ENCODE peak calls at places on chromosomes 7 and 10, in eight cellular contexts. B is hepatocyte, G is omental fat pad, T is fibroblast of mammary gland, Z is left lung, Y is astrocyte of the spinal cord, F is prostate gland, W is mucosa of descending colon. P is an unnamed sample.

GRCh38 chr7:43248961-43249807 is 136.7 kb downstream of the HECW1 start:
- DNase-seq in B (no peak), G (no peak), W (peak), Z (peak), T (peak), Y (peak), F (no peak), P (peak)

GRCh38 chr10:127872871-127873600 is 19.7 kb downstream of the CLRN3 start:
- DNase-seq in F (no peak), Z (peak), Y (no peak), G (no peak), B (peak), W (peak), T (peak), P (no peak)

GRCh38 chr7:135385209-135385608 is 124.7 kb downstream of the CNOT4 start:
- DNase-seq in G (no peak), F (peak), W (no peak), B (peak), Z (no peak), Y (peak), T (peak), P (no peak)

GRCh38 chr7:11319491-11320274 is 346.0 kb downstream of the PHF14 start:
- DNase-seq in Z (no peak), W (no peak), B (no peak), F (no peak), Y (peak), G (no peak), T (peak), P (no peak)

GRCh38 chr10:124693396-124693795 is 50.8 kb downstream of the FAM53B start:
- DNase-seq in Z (no peak), W (no peak), T (no peak), B (no peak), F (no peak), G (no peak), Y (no peak), P (no peak)

GRCh38 chr7:152073352-152073751 is 47.9 kb downstream of the GALNT11 start:
- DNase-seq in F (no peak), Z (no peak), T (no peak), G (no peak), W (no peak), B (no peak), Y (no peak), P (no peak)

GRCh38 chr10:126459878-126460481 is 71.7 kb upstream of the ADAM12 start:
- DNase-seq in W (no peak), G (no peak), T (peak), Z (no peak), F (no peak), Y (peak), B (peak), P (no peak)

GRCh38 chr10:372566-372965 is 237.3 kb downstream of the ZMYND11 start:
- DNase-seq in W (no peak), Z (no peak), T (no peak), B (no peak), F (no peak), Y (no peak), G (no peak), P (no peak)

GRCh38 chr7:77453531-77453930 is 37.4 kb upstream of the GSAP start:
- DNase-seq in T (peak), W (no peak), G (no peak), F (peak), B (no peak), Y (peak), Z (no peak), P (no peak)

GRCh38 chr7:116505823-116506222 is 6.3 kb downstream of the CAV2 start:
- DNase-seq in B (no peak), W (no peak), T (no peak), G (no peak), Y (no peak), F (no peak), Z (no peak), P (no peak)

GRCh38 chr7:122675011-122675410 is 23.9 kb downstream of the RNF133 start:
- DNase-seq in Y (no peak), Z (no peak), W (no peak), B (no peak), T (peak), F (peak), G (no peak), P (no peak)

GRCh38 chr10:23099816-23100215 is 4.4 kb downstream of the MSRB2 start:
- DNase-seq in Z (no peak), G (no peak), W (peak), F (no peak), B (peak), Y (peak), T (no peak), P (no peak)

GRCh38 chr7:35738889-35739288 is 44.0 kb upstream of the HERPUD2 start:
- DNase-seq in Y (no peak), Z (no peak), G (no peak), B (no peak), W (no peak), F (no peak), T (no peak), P (no peak)

GRCh38 chr7:81013036-81013435 is 94.2 kb upstream of the SEMA3C start:
- DNase-seq in Z (no peak), W (no peak), T (peak), Y (peak), B (peak), F (no peak), G (no peak), P (no peak)

GRCh38 chr10:17029581-17030271 is 99.9 kb downstream of the CUBN start:
- DNase-seq in G (peak), F (no peak), Z (no peak), W (peak), Y (peak), B (peak), T (peak), P (peak)

GRCh38 chr10:53079283-53079682 is 306.7 kb upstream of the MBL2 start:
- DNase-seq in Z (no peak), W (no peak), B (no peak), G (no peak), T (no peak), Y (no peak), F (no peak), P (no peak)

GRCh38 chr10:30324448-30325110 is 24.5 kb downstream of the MTPAP start:
- DNase-seq in B (no peak), T (no peak), G (no peak), Y (no peak), Z (no peak), W (no peak), F (no peak), P (no peak)
- TF ChIP-seq CTCF in B (no peak), T (no peak), G (no peak), Y (no peak), Z (no peak), W (no peak), F (no peak), P (no peak)

DNA sequence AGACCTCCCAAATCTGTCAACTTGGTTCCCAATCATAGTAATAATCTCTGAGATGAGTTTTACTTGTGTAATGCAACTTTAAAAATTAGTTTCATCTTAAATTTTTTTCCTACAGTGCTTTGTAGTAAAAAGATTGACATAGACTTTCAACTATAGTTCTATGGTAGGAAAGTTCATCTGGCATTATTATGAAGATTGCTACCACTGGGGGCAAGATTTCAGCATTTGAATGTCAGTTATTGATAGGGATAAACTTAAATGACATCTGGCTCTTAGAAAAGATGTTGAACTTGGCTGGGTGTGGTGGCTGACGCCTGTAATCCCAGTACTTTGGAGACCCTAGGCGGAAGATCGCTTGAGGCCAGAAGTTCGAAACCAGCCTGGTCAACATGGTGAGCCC is 1.4 kb upstream of the TRA2A start:
- DNase-seq in F (no peak), B (no peak), G (no peak), Y (no peak), T (no peak), W (no peak), Z (no peak), P (no peak)
- TF ChIP-seq CTCF in F (no peak), B (no peak), G (no peak), Y (peak), T (no peak), W (no peak), Z (no peak), P (no peak)

GRCh38 chr10:11706911-11707567 is 35.1 kb upstream of the ECHDC3 start:
- DNase-seq in Z (no peak), W (no peak), G (no peak), T (no peak), B (no peak), Y (no peak), F (no peak), P (no peak)
- TF ChIP-seq CTCF in Z (no peak), W (no peak), G (no peak), T (peak), B (no peak), Y (peak), F (no peak), P (no peak)

GRCh38 chr10:107264742-107265141 is 100.2 kb upstream of the SORCS1 start:
- DNase-seq in B (no peak), Z (no peak), F (no peak), T (no peak), W (peak), G (no peak), Y (no peak), P (no peak)
- TF ChIP-seq CTCF in B (no peak), Z (no peak), F (no peak), T (no peak), W (no peak), G (no peak), Y (no peak), P (peak)

GRCh38 chr10:33410860-33411234 is 76.4 kb upstream of the NRP1 start:
- DNase-seq in Y (no peak), B (no peak), W (no peak), T (peak), Z (no peak), G (no peak), F (no peak), P (no peak)

GRCh38 chr10:33412261-33413092 is 78.0 kb upstream of the NRP1 start:
- DNase-seq in Y (peak), Z (no peak), T (peak), B (peak), G (no peak), F (no peak), W (no peak), P (peak)

GRCh38 chr10:33410096-33410859 is 75.8 kb upstream of the NRP1 start:
- DNase-seq in W (no peak), Y (no peak), Z (no peak), B (no peak), G (no peak), F (no peak), T (peak), P (no peak)

GRCh38 chr10:33414841-33415240 is 80.4 kb upstream of the NRP1 start:
- DNase-seq in W (no peak), B (no peak), T (no peak), F (no peak), Z (no peak), Y (no peak), G (no peak), P (no peak)

GRCh38 chr10:33413093-33413442 is 78.6 kb upstream of the NRP1 start:
- DNase-seq in F (no peak), W (no peak), T (no peak), B (no peak), G (no peak), Z (no peak), Y (peak), P (no peak)
- TF ChIP-seq CTCF in F (no peak), W (no peak), T (no peak), B (no peak), G (no peak), Z (no peak), Y (no peak), P (no peak)

GRCh38 chr7:31935671-31936070 is 134.5 kb downstream of the PDE1C start:
- DNase-seq in G (no peak), Y (no peak), B (no peak), T (no peak), W (no peak), F (no peak), Z (no peak), P (no peak)
- TF ChIP-seq CTCF in G (no peak), Y (no peak), B (no peak), T (no peak), W (no peak), F (no peak), Z (no peak), P (no peak)

DNA sequence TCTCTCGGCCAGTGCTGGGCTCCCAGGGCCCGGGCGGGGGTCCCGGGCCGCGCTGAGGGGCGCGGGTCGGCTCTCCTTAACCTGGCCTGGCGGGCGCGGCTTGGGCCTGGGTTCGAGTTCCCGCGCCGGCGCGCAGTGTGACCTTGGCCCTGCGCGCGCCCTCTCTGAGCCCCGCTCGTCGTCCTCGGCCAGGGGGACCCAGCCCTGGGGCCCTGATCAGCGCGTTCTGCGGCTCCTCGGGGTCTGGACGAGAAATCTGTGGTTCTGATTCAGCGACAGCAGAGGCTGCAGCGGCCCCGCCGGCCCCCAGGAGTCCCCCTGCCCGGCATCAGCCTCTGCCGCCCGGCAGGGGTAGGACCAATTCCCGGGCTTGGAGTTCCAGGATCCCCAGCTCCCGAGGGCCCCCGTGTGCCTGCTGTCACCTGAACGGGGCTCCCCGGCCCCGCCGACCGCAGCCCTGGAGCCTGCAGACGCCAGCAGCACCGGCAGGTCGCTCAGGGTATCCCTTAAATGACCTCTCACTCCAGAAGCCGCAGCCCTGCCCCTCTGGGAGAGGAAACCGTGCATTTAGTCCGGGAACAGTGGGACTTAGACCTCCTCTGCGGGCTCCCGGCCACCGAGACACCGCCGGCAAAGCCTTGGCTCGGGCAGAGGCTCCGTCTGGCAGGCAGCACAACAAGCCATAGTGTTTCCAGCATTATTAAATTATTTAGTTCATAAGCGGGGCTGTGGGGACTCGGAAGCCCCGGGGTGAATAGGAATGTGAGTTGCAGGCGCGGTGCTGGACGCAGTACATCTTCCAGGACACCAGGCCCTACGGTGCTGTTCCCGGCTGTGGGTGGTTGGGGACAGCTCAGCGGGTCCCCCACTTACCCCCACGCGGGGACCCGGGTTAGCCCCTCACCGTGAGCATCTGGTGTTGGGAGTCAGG is 572 bp downstream of the CHST12 start:
- DNase-seq in F (no peak), Y (peak), Z (peak), B (peak), W (peak), T (no peak), G (no peak), P (peak)
- TF ChIP-seq CTCF in F (peak), Y (peak), Z (no peak), B (no peak), W (no peak), T (no peak), G (no peak), P (peak)

GRCh38 chr7:31192996-31193395 is 140.9 kb downstream of the ADCYAP1R1 start:
- DNase-seq in W (peak), F (peak), G (no peak), Y (peak), B (peak), Z (peak), T (peak), P (peak)
- TF ChIP-seq CTCF in W (peak), F (peak), G (no peak), Y (peak), B (peak), Z (peak), T (peak), P (peak)

GRCh38 chr7:48703446-48703845 is 220.9 kb upstream of the CDC14C start:
- DNase-seq in F (no peak), Y (no peak), T (no peak), W (no peak), B (no peak), Z (no peak), G (no peak), P (no peak)

GRCh38 chr7:48710995-48711394 is 213.4 kb upstream of the CDC14C start:
- DNase-seq in W (no peak), Y (no peak), G (no peak), F (no peak), Z (no peak), B (no peak), T (no peak), P (no peak)

DNA sequence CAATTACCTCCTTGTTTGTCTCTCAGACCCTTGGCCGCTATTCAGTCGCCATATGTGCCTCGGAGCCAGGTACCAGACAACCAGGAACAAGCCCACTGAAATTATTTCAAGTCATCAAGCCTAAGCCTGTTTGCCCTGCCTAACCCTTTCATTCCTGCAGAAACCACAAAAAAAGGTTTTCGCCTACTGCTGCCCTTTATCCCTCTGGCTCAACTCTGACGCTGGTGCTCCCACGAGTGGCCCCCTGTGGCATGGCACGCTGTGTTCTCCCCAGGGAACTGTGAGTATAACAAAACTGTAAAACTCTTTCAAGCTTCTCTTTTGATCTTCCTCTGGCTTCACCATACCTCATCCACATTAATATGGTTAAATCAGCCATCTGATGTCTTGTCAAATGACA is 215.7 kb upstream of the CDC14C start:
- DNase-seq in B (no peak), W (no peak), Z (no peak), Y (peak), G (no peak), T (no peak), F (no peak), P (no peak)
- TF ChIP-seq CTCF in B (no peak), W (no peak), Z (no peak), Y (no peak), G (no peak), T (no peak), F (no peak), P (no peak)

GRCh38 chr7:155223021-155223420 is 74.7 kb upstream of the INSIG1 start:
- DNase-seq in Y (no peak), B (no peak), T (no peak), Z (peak), G (no peak), W (no peak), F (no peak), P (no peak)

GRCh38 chr7:155220881-155221280 is 76.8 kb upstream of the INSIG1 start:
- DNase-seq in G (no peak), B (no peak), T (no peak), Z (peak), F (no peak), W (no peak), Y (no peak), P (no peak)

GRCh38 chr7:155221547-155221946 is 76.1 kb upstream of the INSIG1 start:
- DNase-seq in Y (no peak), B (no peak), Z (no peak), G (no peak), T (no peak), F (no peak), W (no peak), P (no peak)

GRCh38 chr7:155222578-155222977 is 75.1 kb upstream of the INSIG1 start:
- DNase-seq in B (no peak), F (no peak), T (no peak), G (no peak), Y (no peak), Z (peak), W (no peak), P (no peak)

GRCh38 chr7:155222046-155222445 is 75.6 kb upstream of the INSIG1 start:
- DNase-seq in T (no peak), Y (no peak), F (no peak), Z (no peak), G (no peak), B (no peak), W (no peak), P (no peak)
- TF ChIP-seq CTCF in T (no peak), Y (no peak), F (no peak), Z (no peak), G (no peak), B (no peak), W (no peak), P (no peak)

P was measured in upper lobe of right lung.